ENCODE peak calls at places on chromosomes 6 and 20, in five cellular contexts. C is fibroblast of pulmonary artery; X is iPS-NIHi11; E is CD8-positive, alpha-beta T cell; H is choroid plexus epithelial cell. R is an unnamed sample.

GRCh38 chr20:1752045-1752444 is 94.5 kb upstream of the SIRPG start:
- DNase-seq in C (no peak), X (no peak), E (no peak), H (no peak), R (no peak)

GRCh38 chr20:24696396-24696795 is 227.0 kb downstream of the SYNDIG1 start:
- DNase-seq in E (no peak), C (no peak), H (no peak), X (no peak), R (no peak)

GRCh38 chr6:53359088-53359842 is 10.5 kb upstream of the ELOVL5 start:
- DNase-seq in E (peak; percentile 79), H (peak; percentile 98), X (peak; percentile 97), C (peak; percentile 97), R (peak; percentile 96)

GRCh38 chr20:19993937-19994667 is 23.1 kb upstream of the NAA20 start:
- DNase-seq in H (peak; percentile 52), C (peak; percentile 46), E (no peak), X (no peak), R (no peak)

GRCh38 chr6:113403966-113404575 is 453.1 kb upstream of the MARCKS start:
- DNase-seq in C (peak; percentile 52), E (no peak), H (peak; percentile 43), X (no peak), R (no peak)

GRCh38 chr6:143164565-143165105 is 103.9 kb downstream of the AIG1 start:
- DNase-seq in C (no peak), E (no peak), H (peak; percentile 45), X (no peak), R (no peak)

GRCh38 chr6:52230685-52231084 is 13.6 kb downstream of the IL17F start:
- DNase-seq in C (no peak), H (no peak), X (no peak), E (no peak), R (no peak)

GRCh38 chr6:124868476-124868875 is 93.8 kb upstream of the RNF217 start:
- DNase-seq in X (no peak), C (no peak), E (no peak), H (peak; percentile 32), R (no peak)

GRCh38 chr20:63545814-63546213 is 1.7 kb downstream of the SRMS start:
- DNase-seq in C (no peak), H (no peak), E (no peak), X (no peak), R (no peak)

GRCh38 chr6:160082627-160083026 is 39.0 kb upstream of the SLC22A1 start:
- DNase-seq in H (no peak), E (no peak), C (no peak), X (no peak), R (no peak)

GRCh38 chr20:49276201-49276894 is 1.5 kb downstream of the ZNFX1 start:
- DNase-seq in C (peak; percentile 61), X (no peak), E (peak; percentile 30), H (peak; percentile 64), R (no peak)